ENCODE peak calls at places on chromosome 9, in nine cellular contexts. S is Right ventricle myocardium inferior; W is effector memory CD8-positive, alpha-beta T cell; D is left cardiac atrium; I is A549; O is activated CD8-positive, alpha-beta T cell treated with anti-CD3 and anti-CD28 coated beads, Interleukin-2, amount 10 ng/mL, durations not matched to agents 7 days and 5 days; H is body of pancreas; Q is gastroesophageal sphincter; U is foreskin keratinocyte. E is an unnamed sample.

GRCh38 chr9:131162886-131163285 is 37.5 kb downstream of the NUP214 start:
- ATAC-seq in S (no peak), W (no peak), D (no peak), I (no peak), O (no peak), H (no peak), Q (no peak), U (no peak), E (no peak)

GRCh38 chr9:98374385-98375051 is 119.1 kb upstream of the TBC1D2 start:
- ATAC-seq in S (no peak), W (no peak), D (peak), I (peak), O (no peak), H (peak), Q (no peak), U (peak), E (no peak)

GRCh38 chr9:121013911-121014310 is 36.2 kb downstream of the C5 start:
- ATAC-seq in S (no peak), W (no peak), D (no peak), I (no peak), O (no peak), H (no peak), Q (no peak), U (no peak), E (no peak)

GRCh38 chr9:131447600-131447999 is 53.7 kb downstream of the PRRC2B start:
- ATAC-seq in S (no peak), W (no peak), D (no peak), I (no peak), O (no peak), H (peak), Q (no peak), U (no peak), E (no peak)

GRCh38 chr9:10062629-10063395 is 550.0 kb downstream of the PTPRD start:
- ATAC-seq in S (no peak), W (no peak), D (no peak), I (no peak), O (no peak), H (no peak), Q (no peak), U (peak), E (no peak)

GRCh38 chr9:126671381-126671831 is 57.7 kb downstream of the LMX1B start:
- ATAC-seq in S (peak), W (no peak), D (peak), I (no peak), O (no peak), H (no peak), Q (no peak), U (no peak), E (no peak)

GRCh38 chr9:16708638-16709435 is 161.6 kb downstream of the BNC2 start:
- ATAC-seq in S (no peak), W (no peak), D (no peak), I (no peak), O (no peak), H (no peak), Q (no peak), U (no peak), E (no peak)

GRCh38 chr9:133599470-133600173 is 9.6 kb downstream of the FAM163B start:
- ATAC-seq in S (peak), W (no peak), D (no peak), I (no peak), O (no peak), H (no peak), Q (no peak), U (no peak), E (no peak)

GRCh38 chr9:33752130-33752637 is 43.2 kb upstream of the PRSS3 start:
- ATAC-seq in S (no peak), W (no peak), D (no peak), I (no peak), O (no peak), H (no peak), Q (no peak), U (no peak), E (no peak)

GRCh38 chr9:12185856-12186255 is 507.3 kb upstream of the TYRP1 start:
- ATAC-seq in S (no peak), W (no peak), D (no peak), I (no peak), O (no peak), H (no peak), Q (no peak), U (no peak), E (no peak)

GRCh38 chr9:2764371-2764770 is 47.1 kb downstream of the KCNV2 start:
- ATAC-seq in S (no peak), W (peak), D (no peak), I (no peak), O (peak), H (no peak), Q (no peak), U (no peak), E (peak)

GRCh38 chr9:34796924-34797323 is 87.0 kb upstream of the CCL21 start:
- ATAC-seq in S (no peak), W (no peak), D (no peak), I (no peak), O (no peak), H (no peak), Q (no peak), U (no peak), E (no peak)

GRCh38 chr9:4082948-4083347 is 216.9 kb downstream of the GLIS3 start:
- ATAC-seq in S (no peak), W (no peak), D (no peak), I (no peak), O (no peak), H (no peak), Q (no peak), U (no peak), E (no peak)

GRCh38 chr9:18800579-18800978 is 232.4 kb downstream of the SAXO1 start:
- ATAC-seq in S (no peak), W (no peak), D (no peak), I (no peak), O (no peak), H (no peak), Q (no peak), U (no peak), E (no peak)

GRCh38 chr9:133889498-133890301 is 102.4 kb downstream of the VAV2 start:
- ATAC-seq in S (no peak), W (no peak), D (no peak), I (no peak), O (no peak), H (no peak), Q (no peak), U (peak), E (no peak)

GRCh38 chr9:7174884-7175283 is 417.1 kb downstream of the KDM4C start:
- ATAC-seq in S (no peak), W (no peak), D (no peak), I (no peak), O (no peak), H (no peak), Q (no peak), U (no peak), E (no peak)

GRCh38 chr9:76799481-76799880 is 35.2 kb downstream of the PCA3 start:
- ATAC-seq in S (no peak), W (no peak), D (no peak), I (no peak), O (no peak), H (no peak), Q (no peak), U (no peak), E (no peak)

GRCh38 chr9:117413346-117414219 is 1.3 kb downstream of the ASTN2 start:
- ATAC-seq in S (no peak), W (no peak), D (no peak), I (peak), O (no peak), H (peak), Q (no peak), U (peak), E (no peak)

GRCh38 chr9:108854094-108854493 is 1.7 kb downstream of the ACTL7B start:
- ATAC-seq in S (no peak), W (no peak), D (no peak), I (peak), O (no peak), H (no peak), Q (no peak), U (no peak), E (no peak)

GRCh38 chr9:2741441-2742158 is 24.3 kb downstream of the KCNV2 start:
- ATAC-seq in S (no peak), W (no peak), D (no peak), I (no peak), O (no peak), H (peak), Q (no peak), U (no peak), E (no peak)

GRCh38 chr9:131713016-131713415 is 26.9 kb downstream of the RAPGEF1 start:
- ATAC-seq in S (no peak), W (no peak), D (no peak), I (no peak), O (no peak), H (peak), Q (no peak), U (no peak), E (no peak)

GRCh38 chr9:37924538-37924937 is 20.6 kb upstream of the SLC25A51 start:
- ATAC-seq in S (no peak), W (no peak), D (no peak), I (no peak), O (no peak), H (no peak), Q (no peak), U (no peak), E (no peak)

GRCh38 chr9:132142883-132143282 is 19.0 kb upstream of the NTNG2 start:
- ATAC-seq in S (no peak), W (no peak), D (no peak), I (no peak), O (no peak), H (no peak), Q (no peak), U (peak), E (no peak)

GRCh38 chr9:116482740-116483139 is 204.4 kb upstream of the TRIM32 start:
- ATAC-seq in S (no peak), W (no peak), D (peak), I (no peak), O (no peak), H (no peak), Q (no peak), U (no peak), E (no peak)

GRCh38 chr9:96492993-96493531 is 43.1 kb downstream of the HABP4 start:
- ATAC-seq in S (no peak), W (no peak), D (no peak), I (no peak), O (no peak), H (no peak), Q (no peak), U (no peak), E (no peak)

GRCh38 chr9:109092051-109092580 is 27.6 kb downstream of the TMEM245 start:
- ATAC-seq in S (no peak), W (no peak), D (no peak), I (no peak), O (no peak), H (no peak), Q (no peak), U (no peak), E (peak)

GRCh38 chr9:35237303-35237702 is 75.5 kb downstream of the UNC13B start:
- ATAC-seq in S (no peak), W (no peak), D (no peak), I (no peak), O (no peak), H (peak), Q (no peak), U (no peak), E (no peak)

GRCh38 chr9:38373679-38374078 is 18.8 kb upstream of the ALDH1B1 start:
- ATAC-seq in S (no peak), W (no peak), D (no peak), I (no peak), O (no peak), H (no peak), Q (no peak), U (no peak), E (peak)

GRCh38 chr9:95669253-95669652 is 152.5 kb upstream of the PTCH1 start:
- ATAC-seq in S (no peak), W (no peak), D (no peak), I (no peak), O (no peak), H (no peak), Q (no peak), U (no peak), E (no peak)

GRCh38 chr9:104826911-104827310 is 63.0 kb downstream of the NIPSNAP3B start:
- ATAC-seq in S (no peak), W (no peak), D (no peak), I (no peak), O (no peak), H (no peak), Q (no peak), U (no peak), E (no peak)

GRCh38 chr9:35845824-35846771 is 17.1 kb downstream of the TMEM8B start:
- ATAC-seq in S (no peak), W (no peak), D (peak), I (no peak), O (no peak), H (no peak), Q (no peak), U (no peak), E (no peak)

GRCh38 chr9:93357649-93358048 is 93.8 kb upstream of the FAM120A start:
- ATAC-seq in S (no peak), W (peak), D (no peak), I (no peak), O (peak), H (no peak), Q (no peak), U (no peak), E (peak)

GRCh38 chr9:76297721-76298239 is 96.4 kb downstream of the RFK start:
- ATAC-seq in S (peak), W (no peak), D (peak), I (no peak), O (no peak), H (peak), Q (peak), U (peak), E (no peak)